ENCODE peak calls at places on chromosomes 11 and 22, in four cellular contexts. One of them, this sample, is unnamed.

GRCh38 chr11:36157151-36157519 is 132.1 kb downstream of the COMMD9 start:
- DNase-seq in T-helper 2 cell: no peak
- DNase-seq in HAP-1: no peak
- DNase-seq in RPMI7951: no peak
- DNase-seq in this sample: no peak

GRCh38 chr11:2584812-2585565 is 114.8 kb downstream of the KCNQ1OT1 start:
- DNase-seq in T-helper 2 cell: peak; percentile 7
- DNase-seq in HAP-1: no peak
- DNase-seq in RPMI7951: no peak
- DNase-seq in this sample: no peak

GRCh38 chr11:28269621-28270020 is 161.4 kb downstream of the METTL15 start:
- DNase-seq in T-helper 2 cell: no peak
- DNase-seq in RPMI7951: no peak
- DNase-seq in HAP-1: no peak
- DNase-seq in this sample: no peak

GRCh38 chr22:39946571-39947407 is 13.4 kb upstream of the TMA7B start:
- DNase-seq in T-helper 2 cell: no peak
- DNase-seq in HAP-1: no peak
- DNase-seq in RPMI7951: no peak
- DNase-seq in this sample: no peak

GRCh38 chr11:10727259-10727851 is 23.7 kb upstream of the CTR9 start:
- DNase-seq in RPMI7951: no peak
- DNase-seq in T-helper 2 cell: no peak
- DNase-seq in HAP-1: no peak
- DNase-seq in this sample: no peak

GRCh38 chr11:70815485-70815832 is 417.1 kb downstream of the CTTN start:
- DNase-seq in HAP-1: no peak
- DNase-seq in RPMI7951: no peak
- DNase-seq in T-helper 2 cell: no peak
- DNase-seq in this sample: no peak

GRCh38 chr22:42863349-42863911 is 6.4 kb upstream of the ARFGAP3 start:
- DNase-seq in T-helper 2 cell: no peak
- DNase-seq in HAP-1: no peak
- DNase-seq in RPMI7951: peak; percentile 82
- DNase-seq in this sample: peak; percentile 87

GRCh38 chr22:32623943-32624342 is 149.3 kb downstream of the FBXO7 start:
- DNase-seq in T-helper 2 cell: no peak
- DNase-seq in RPMI7951: peak; percentile 64
- DNase-seq in HAP-1: no peak
- DNase-seq in this sample: no peak

GRCh38 chr11:117822031-117822521 is 2.5 kb downstream of the FXYD2 start:
- DNase-seq in HAP-1: no peak
- DNase-seq in RPMI7951: no peak
- DNase-seq in T-helper 2 cell: no peak
- DNase-seq in this sample: peak; percentile 46

GRCh38 chr11:102138223-102138622 is 28.0 kb downstream of the YAP1 start:
- DNase-seq in RPMI7951: no peak
- DNase-seq in T-helper 2 cell: no peak
- DNase-seq in HAP-1: peak; percentile 11
- DNase-seq in this sample: no peak

GRCh38 chr22:49436056-49436455 is 391.6 kb downstream of the BRD1 start:
- DNase-seq in RPMI7951: no peak
- DNase-seq in T-helper 2 cell: no peak
- DNase-seq in HAP-1: peak; percentile 53
- DNase-seq in this sample: no peak

GRCh38 chr11:93169950-93170561 is 27.7 kb downstream of the SLC36A4 start:
- DNase-seq in HAP-1: no peak
- DNase-seq in T-helper 2 cell: no peak
- DNase-seq in RPMI7951: peak; percentile 29
- DNase-seq in this sample: peak; percentile 13

This sample was measured in A172.